ENCODE peak calls at places on chromosomes 5 and 9, in seven cellular contexts. C is HFF-Myc, X is OCI-LY7, M is AG10803, E is NB4, N is AG09309, T is A549. B is an unnamed sample.

GRCh38 chr5:72141440-72142271 is 34.4 kb downstream of the MAP1B start:
- DNase-seq in M (peak), C (peak), X (no peak), T (peak), E (no peak), N (peak), B (no peak)

GRCh38 chr5:154868702-154869101 is 10.3 kb downstream of the CNOT8 start:
- DNase-seq in N (no peak), M (no peak), C (no peak), X (peak), T (peak), E (peak), B (peak)

GRCh38 chr5:134540747-134541733 is 15.6 kb downstream of the JADE2 start:
- DNase-seq in C (no peak), M (no peak), T (no peak), E (no peak), N (no peak), X (no peak), B (no peak)

GRCh38 chr9:91758491-91758981 is 191.5 kb downstream of the ROR2 start:
- DNase-seq in M (peak), E (peak), C (peak), N (no peak), T (peak), X (peak), B (peak)

GRCh38 chr5:72244862-72245371 is 75.1 kb downstream of the MRPS27 start:
- DNase-seq in E (peak), C (no peak), T (peak), M (peak), X (peak), N (peak), B (peak)

GRCh38 chr5:431711-432050 is 11.3 kb upstream of the EXOC3 start:
- DNase-seq in T (no peak), E (no peak), C (no peak), M (no peak), X (no peak), N (no peak), B (no peak)

GRCh38 chr9:132554755-132555154 is 27.7 kb upstream of the BARHL1 start:
- DNase-seq in E (no peak), N (no peak), T (no peak), X (no peak), C (no peak), M (no peak), B (no peak)

GRCh38 chr9:6639622-6640021 is 5.9 kb downstream of the GLDC start:
- DNase-seq in M (no peak), E (no peak), X (no peak), T (no peak), N (no peak), C (no peak), B (no peak)

GRCh38 chr5:130350131-130350530 is 445.9 kb downstream of the CHSY3 start:
- DNase-seq in T (no peak), X (no peak), C (no peak), M (no peak), E (no peak), N (no peak), B (no peak)

GRCh38 chr9:133512253-133513213 is 12.2 kb downstream of the MYMK start:
- DNase-seq in C (no peak), N (no peak), T (no peak), X (no peak), M (no peak), E (no peak), B (no peak)

GRCh38 chr5:108109059-108109458 is 272.8 kb downstream of the FBXL17 start:
- DNase-seq in C (no peak), E (no peak), T (no peak), M (no peak), N (no peak), X (no peak), B (no peak)

DNA sequence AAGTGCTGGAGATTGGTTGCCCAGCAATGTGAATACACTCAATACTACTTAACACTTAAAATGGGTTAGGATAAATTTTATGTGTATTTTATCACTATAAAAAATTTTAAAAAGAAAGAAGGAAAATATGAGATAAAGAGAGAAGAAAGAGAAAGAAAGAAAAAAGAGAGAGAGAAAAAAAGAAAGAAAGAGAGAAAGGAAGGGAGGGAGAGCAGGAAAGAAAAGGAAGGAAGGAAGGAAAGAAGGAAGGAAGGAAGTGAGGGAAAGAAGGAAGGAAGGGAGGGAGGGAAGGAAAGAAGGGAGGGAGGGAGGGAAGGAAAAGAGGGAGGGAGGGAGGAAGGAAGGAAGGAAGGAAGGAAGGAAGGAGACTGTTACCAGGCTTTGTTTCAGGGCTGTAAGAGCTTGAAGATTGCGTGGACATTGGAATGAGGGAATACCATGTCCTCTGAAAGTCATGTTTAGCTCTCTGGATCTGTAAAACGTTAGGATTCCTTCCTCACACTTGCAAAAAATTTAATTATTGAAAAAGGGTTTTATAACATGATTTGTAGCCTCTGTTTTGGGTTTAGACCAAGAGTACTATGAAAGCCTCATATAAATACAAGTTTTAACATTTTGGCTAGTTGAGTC is 152.3 kb upstream of the DAP start:
- DNase-seq in X (no peak), T (no peak), N (no peak), E (no peak), C (no peak), M (no peak), B (no peak)
- H3K4me3 ChIP-seq in X (no peak), T (no peak), N (no peak), E (no peak), C (no peak), M (no peak), B (no peak)

GRCh38 chr9:38000735-38001134 is 68.3 kb downstream of the SHB start:
- DNase-seq in E (no peak), M (no peak), X (no peak), T (no peak), N (no peak), C (no peak), B (no peak)
- H3K4me3 ChIP-seq in E (no peak), M (no peak), X (no peak), T (no peak), N (no peak), C (no peak), B (no peak)

DNA sequence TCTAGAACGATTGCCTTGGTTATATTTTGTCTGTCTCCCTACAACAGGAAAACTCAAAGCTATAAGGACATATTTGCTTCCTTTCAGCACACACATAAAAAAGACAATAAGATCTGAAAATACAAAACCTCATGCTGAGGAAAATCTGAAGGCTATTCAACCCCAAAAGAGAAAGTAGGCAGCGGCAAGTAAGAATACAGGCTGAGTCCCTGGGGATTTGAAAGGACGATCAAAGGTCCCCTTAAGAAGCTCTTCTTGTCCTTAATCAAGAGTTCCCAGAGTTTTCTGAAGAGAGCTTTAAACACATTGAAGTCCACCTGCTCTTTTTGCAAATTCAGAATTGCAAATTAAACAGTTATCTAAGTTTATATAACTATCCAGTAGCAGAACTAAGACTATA is 53.3 kb downstream of the OR2K2 start:
- DNase-seq in N (no peak), M (no peak), X (peak), T (no peak), E (peak), C (no peak), B (no peak)
- H3K4me3 ChIP-seq in N (no peak), M (no peak), X (no peak), T (no peak), E (peak), C (no peak), B (no peak)

DNA sequence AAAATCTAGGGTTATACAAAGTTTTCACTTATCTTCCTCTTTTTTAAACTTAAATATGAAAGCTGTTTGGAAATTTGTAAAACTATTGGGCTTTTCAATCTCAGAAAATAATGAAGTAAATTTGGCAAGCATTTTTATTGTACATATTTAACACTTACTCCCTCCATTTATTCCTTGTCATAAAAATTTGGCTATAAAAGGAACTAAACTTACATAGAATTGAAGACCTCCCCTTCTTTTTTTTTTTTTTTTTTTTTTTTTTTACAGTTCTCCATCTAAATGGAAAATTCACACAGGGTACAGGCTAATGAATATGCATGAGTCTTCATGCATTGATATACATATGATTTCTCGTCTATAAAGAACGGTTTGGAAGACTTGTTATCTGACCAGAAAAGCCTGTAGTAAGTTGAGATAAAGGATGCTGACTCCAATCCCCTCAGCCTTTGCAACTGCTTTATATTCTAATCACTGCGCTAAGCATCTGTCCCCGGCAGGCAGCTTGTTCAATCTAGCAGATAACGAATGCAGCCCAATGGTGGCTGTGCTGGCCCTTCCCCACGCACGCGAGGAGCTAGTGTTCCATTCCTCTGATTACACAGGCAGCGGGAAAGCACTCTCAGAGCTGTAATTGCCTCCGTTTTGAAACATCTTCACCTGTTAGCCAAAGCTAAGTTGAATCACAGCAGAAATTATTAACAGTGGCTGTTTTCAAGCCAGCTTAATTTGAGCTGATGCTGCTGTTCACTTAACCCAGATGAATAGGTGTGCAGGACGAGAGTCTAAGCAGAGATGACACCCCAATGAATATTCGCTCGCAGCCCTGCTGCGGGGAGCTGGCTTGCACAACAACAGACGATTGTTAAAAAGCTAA is 453.8 kb upstream of the ZNF608 start:
- DNase-seq in C (no peak), X (peak), N (no peak), M (no peak), T (no peak), E (no peak), B (peak)
- H3K4me3 ChIP-seq in C (peak), X (peak), N (no peak), M (peak), T (peak), E (no peak), B (peak)

B was measured in SJCRH30.